ENCODE peak calls at places on chromosomes 7 and 10, in eight cellular contexts. C is thyroid gland; U is cardiac muscle cell; H is right lobe of liver; V is lung; B is fibroblast of lung; Q is AG09319; X is CD4-positive, alpha-beta T cell. I is an unnamed sample.

GRCh38 chr10:118166951-118167350 is 120.2 kb upstream of the RAB11FIP2 start:
- DNase-seq in C (no peak), U (no peak), H (no peak), V (no peak), B (no peak), Q (no peak), X (no peak), I (no peak)

GRCh38 chr7:106029941-106030340 is 66.9 kb downstream of the CDHR3 start:
- DNase-seq in C (no peak), U (no peak), H (no peak), V (no peak), B (no peak), Q (no peak), X (no peak), I (no peak)

GRCh38 chr10:102720775-102721301 is 6.4 kb downstream of the SFXN2 start:
- DNase-seq in C (no peak), U (no peak), H (no peak), V (no peak), B (no peak), Q (no peak), X (no peak), I (no peak)

GRCh38 chr7:50821457-50821977 is 38.8 kb upstream of the GRB10 start:
- DNase-seq in C (no peak), U (no peak), H (no peak), V (no peak), B (no peak), Q (no peak), X (no peak), I (no peak)

GRCh38 chr7:101373812-101374612 is 11.3 kb downstream of the COL26A1 start:
- DNase-seq in C (peak), U (no peak), H (no peak), V (peak), B (no peak), Q (no peak), X (no peak), I (no peak)

GRCh38 chr7:148563583-148564274 is 26.8 kb upstream of the C7orf33 start:
- DNase-seq in C (no peak), U (no peak), H (no peak), V (no peak), B (no peak), Q (no peak), X (no peak), I (no peak)

GRCh38 chr10:72322280-72323058 is 32.2 kb downstream of the DNAJB12 start:
- DNase-seq in C (no peak), U (no peak), H (no peak), V (no peak), B (no peak), Q (no peak), X (peak), I (no peak)

GRCh38 chr10:29081971-29082699 is 206.7 kb upstream of the LYZL1 start:
- DNase-seq in C (peak), U (no peak), H (no peak), V (no peak), B (no peak), Q (no peak), X (no peak), I (no peak)

GRCh38 chr10:8275911-8276310 is 221.4 kb downstream of the GATA3 start:
- DNase-seq in C (no peak), U (no peak), H (no peak), V (no peak), B (no peak), Q (no peak), X (no peak), I (no peak)

GRCh38 chr7:80781146-80781545 is 137.7 kb downstream of the SEMA3C start:
- DNase-seq in C (no peak), U (no peak), H (no peak), V (no peak), B (no peak), Q (no peak), X (no peak), I (no peak)

GRCh38 chr7:22372863-22373262 is 15.9 kb upstream of the RAPGEF5 start:
- DNase-seq in C (no peak), U (no peak), H (no peak), V (no peak), B (no peak), Q (no peak), X (no peak), I (no peak)

GRCh38 chr7:128835790-128836641 is 5.8 kb downstream of the FLNC start:
- DNase-seq in C (no peak), U (no peak), H (no peak), V (no peak), B (peak), Q (no peak), X (no peak), I (no peak)

GRCh38 chr10:48445932-48446331 is 139.5 kb downstream of the MAPK8 start:
- DNase-seq in C (no peak), U (no peak), H (no peak), V (no peak), B (no peak), Q (no peak), X (no peak), I (peak)

GRCh38 chr10:104938031-104938430 is 296.9 kb downstream of the SORCS3 start:
- DNase-seq in C (no peak), U (no peak), H (no peak), V (no peak), B (no peak), Q (no peak), X (no peak), I (no peak)

GRCh38 chr10:132236881-132237280 is 50.1 kb downstream of the DPYSL4 start:
- DNase-seq in C (no peak), U (no peak), H (no peak), V (no peak), B (no peak), Q (no peak), X (no peak), I (no peak)

GRCh38 chr7:135129579-135129978 is 18.3 kb upstream of the TMEM140 start:
- DNase-seq in C (no peak), U (no peak), H (no peak), V (no peak), B (no peak), Q (no peak), X (no peak), I (no peak)

GRCh38 chr10:79387974-79388850 is 40.9 kb downstream of the PPIF start:
- DNase-seq in C (no peak), U (no peak), H (no peak), V (peak), B (no peak), Q (no peak), X (no peak), I (peak)

GRCh38 chr10:88582411-88582805 is 710 bp downstream of the RNLS start:
- DNase-seq in C (no peak), U (no peak), H (no peak), V (no peak), B (no peak), Q (no peak), X (no peak), I (no peak)

GRCh38 chr10:44045020-44045419 is 339.9 kb downstream of the CXCL12 start:
- DNase-seq in C (no peak), U (no peak), H (no peak), V (no peak), B (no peak), Q (no peak), X (no peak), I (no peak)

DNA sequence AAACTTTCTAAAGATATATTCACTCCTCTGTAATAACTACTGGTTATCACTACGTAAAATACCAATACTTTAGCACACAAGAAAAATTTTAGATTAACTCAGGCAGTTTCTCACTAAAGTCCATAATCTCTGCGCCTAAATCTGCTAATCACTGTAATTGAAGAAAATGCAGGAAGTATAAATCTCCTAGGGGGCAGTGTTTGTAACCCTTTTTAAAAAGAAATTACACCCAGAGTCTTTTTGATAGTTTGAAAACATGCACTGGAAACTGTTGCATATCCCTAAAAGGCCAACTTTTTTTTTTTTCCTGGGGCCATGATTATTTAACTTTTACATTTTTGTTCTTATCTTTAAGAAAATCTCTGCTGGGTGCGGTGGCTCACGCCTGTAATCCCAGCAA is 209.6 kb downstream of the KIAA1217 start:
- DNase-seq in C (no peak), U (no peak), H (no peak), V (no peak), B (peak), Q (no peak), X (no peak), I (no peak)
- TF ChIP-seq CTCF in C (peak), U (peak), H (peak), V (no peak), B (no peak), Q (peak), X (no peak), I (peak)

DNA sequence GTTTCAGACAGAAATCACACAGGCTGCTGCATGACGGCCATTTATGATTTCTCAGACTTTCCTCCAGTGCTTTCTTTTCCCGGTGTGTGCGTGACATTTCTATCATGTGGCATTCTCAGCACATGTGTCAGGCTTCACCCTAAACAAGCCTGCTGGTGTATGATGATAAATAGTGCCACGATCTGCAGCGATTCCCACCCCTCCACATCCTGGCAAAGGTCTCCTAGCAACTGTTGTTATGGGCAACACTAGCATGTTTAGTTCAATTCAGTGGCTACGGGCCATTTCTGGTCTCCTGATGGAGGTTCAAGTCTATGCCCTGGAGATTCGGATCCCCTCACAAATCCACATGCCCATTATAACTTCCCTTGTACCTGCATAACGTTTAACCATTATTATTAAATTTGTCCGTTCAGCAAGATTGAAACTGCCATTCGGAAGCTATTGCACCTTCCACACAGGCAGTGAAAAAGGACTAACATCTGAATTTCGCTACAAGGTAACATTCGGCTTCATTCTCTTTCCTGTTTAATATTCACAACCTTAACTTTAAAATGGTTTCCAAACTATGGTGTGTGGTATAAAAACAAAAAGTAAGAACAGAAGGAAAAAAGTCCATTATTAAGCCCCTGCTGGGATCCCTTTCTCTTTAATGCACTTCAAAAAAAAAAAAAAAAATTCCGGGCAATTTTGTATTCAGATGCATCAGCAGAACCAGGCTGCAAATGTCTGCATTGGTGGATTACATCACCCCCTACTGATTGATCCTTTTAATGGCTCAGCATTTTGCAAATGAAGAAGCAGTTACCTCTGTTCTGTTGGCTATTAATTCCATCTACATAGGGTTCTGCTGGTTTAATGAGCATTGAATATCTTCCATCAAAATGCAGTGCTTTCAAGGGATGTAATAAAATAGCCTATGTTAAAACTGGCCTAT is 90.2 kb downstream of the FRMD4A start:
- DNase-seq in C (no peak), U (no peak), H (no peak), V (no peak), B (peak), Q (no peak), X (no peak), I (no peak)
- TF ChIP-seq CTCF in C (no peak), U (no peak), H (peak), V (no peak), B (no peak), Q (no peak), X (no peak), I (peak)

DNA sequence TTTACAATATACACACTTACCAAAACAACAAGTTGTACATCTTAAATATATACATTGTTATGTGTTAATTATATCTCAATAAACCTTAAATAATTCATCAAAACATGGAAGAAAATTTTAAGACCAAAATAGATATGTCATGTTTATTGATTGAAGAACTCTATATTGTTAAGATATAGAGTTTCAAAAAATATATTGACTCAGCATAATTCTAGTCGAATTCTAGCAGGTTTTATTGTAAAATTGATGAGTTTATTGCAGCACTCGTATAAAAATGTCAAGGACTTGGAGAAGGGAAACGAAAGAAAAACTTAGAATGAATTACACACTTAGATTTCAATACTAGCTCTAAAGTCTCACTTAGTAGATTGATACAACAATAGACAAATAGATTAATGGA is 575.4 kb upstream of the SORCS1 start:
- DNase-seq in C (no peak), U (no peak), H (no peak), V (no peak), B (no peak), Q (no peak), X (no peak), I (no peak)
- TF ChIP-seq CTCF in C (no peak), U (no peak), H (no peak), V (no peak), B (no peak), Q (no peak), X (no peak), I (no peak)

DNA sequence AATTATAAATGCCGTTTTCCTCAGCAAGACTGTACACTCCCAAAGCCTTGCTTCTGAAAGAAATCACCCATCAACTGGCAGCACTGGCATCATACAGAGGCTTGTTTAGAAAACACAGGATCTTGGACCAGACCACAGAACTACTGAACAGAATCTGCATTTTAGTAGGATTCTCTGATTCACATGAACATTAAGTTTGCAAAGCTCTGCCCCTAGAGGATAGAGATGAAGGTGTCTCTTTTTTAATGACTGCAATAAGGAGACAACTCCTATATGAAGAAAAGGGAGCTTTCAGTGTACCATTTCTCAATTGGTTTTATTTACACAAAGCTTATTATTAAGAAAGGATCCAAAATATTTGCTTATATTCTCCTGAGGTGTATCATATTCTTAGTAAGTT is 172.7 kb downstream of the AGMO start:
- DNase-seq in C (no peak), U (no peak), H (no peak), V (no peak), B (no peak), Q (no peak), X (no peak), I (no peak)
- TF ChIP-seq CTCF in C (no peak), U (no peak), H (peak), V (no peak), B (no peak), Q (no peak), X (no peak), I (peak)

DNA sequence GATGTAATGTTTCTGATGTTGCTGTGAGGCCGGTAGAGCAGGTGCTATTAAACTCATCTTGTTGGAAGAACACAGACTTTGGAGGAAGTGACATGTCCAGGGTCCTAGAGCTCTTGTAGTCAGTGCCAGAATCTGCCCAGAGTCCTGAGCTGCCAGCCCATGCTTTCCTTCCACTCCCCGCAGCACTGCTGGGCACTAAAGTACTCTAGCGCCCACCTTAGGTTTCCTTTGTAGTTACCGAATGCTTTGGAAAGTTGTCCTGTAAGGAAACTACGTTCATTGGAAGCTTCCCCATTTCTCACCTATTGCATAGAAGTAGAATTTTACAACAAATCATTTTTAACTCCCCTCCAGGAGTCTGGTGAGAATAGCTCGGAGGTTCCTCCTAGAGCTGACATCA is 11.0 kb downstream of the ZNF862 start:
- DNase-seq in C (no peak), U (no peak), H (peak), V (no peak), B (no peak), Q (no peak), X (no peak), I (no peak)
- TF ChIP-seq CTCF in C (no peak), U (no peak), H (no peak), V (no peak), B (no peak), Q (no peak), X (no peak), I (no peak)

GRCh38 chr7:41977165-41977651 is 259.8 kb downstream of the GLI3 start:
- DNase-seq in C (peak), U (peak), H (no peak), V (no peak), B (peak), Q (no peak), X (no peak), I (no peak)

GRCh38 chr7:41981046-41982040 is 255.7 kb downstream of the GLI3 start:
- DNase-seq in C (peak), U (no peak), H (no peak), V (no peak), B (no peak), Q (no peak), X (no peak), I (no peak)

GRCh38 chr7:41979834-41980307 is 257.1 kb downstream of the GLI3 start:
- DNase-seq in C (peak), U (peak), H (no peak), V (no peak), B (peak), Q (no peak), X (no peak), I (no peak)

GRCh38 chr7:41976411-41976810 is 260.6 kb downstream of the GLI3 start:
- DNase-seq in C (no peak), U (no peak), H (no peak), V (no peak), B (no peak), Q (no peak), X (no peak), I (no peak)

GRCh38 chr7:41978858-41979257 is 258.2 kb downstream of the GLI3 start:
- DNase-seq in C (no peak), U (no peak), H (no peak), V (no peak), B (no peak), Q (no peak), X (no peak), I (no peak)
- TF ChIP-seq CTCF in C (no peak), U (no peak), H (no peak), V (no peak), B (no peak), Q (no peak), X (no peak), I (no peak)

GRCh38 chr10:47160967-47161366 is 139.0 kb upstream of the GDF10 start:
- DNase-seq in C (no peak), U (no peak), H (no peak), V (no peak), B (no peak), Q (no peak), X (no peak), I (no peak)
- TF ChIP-seq CTCF in C (no peak), U (no peak), H (no peak), V (no peak), B (no peak), Q (no peak), X (no peak), I (no peak)

GRCh38 chr10:588246-589165 is 101.0 kb downstream of the DIP2C start:
- DNase-seq in C (no peak), U (no peak), H (no peak), V (no peak), B (peak), Q (no peak), X (no peak), I (no peak)

GRCh38 chr10:583433-583832 is 106.0 kb downstream of the DIP2C start:
- DNase-seq in C (no peak), U (no peak), H (no peak), V (no peak), B (no peak), Q (no peak), X (no peak), I (no peak)

GRCh38 chr10:586151-586550 is 103.3 kb downstream of the DIP2C start:
- DNase-seq in C (peak), U (no peak), H (no peak), V (no peak), B (no peak), Q (no peak), X (no peak), I (no peak)

GRCh38 chr10:586716-587115 is 102.8 kb downstream of the DIP2C start:
- DNase-seq in C (no peak), U (no peak), H (no peak), V (no peak), B (no peak), Q (no peak), X (no peak), I (no peak)

GRCh38 chr10:585502-585901 is 104.0 kb downstream of the DIP2C start:
- DNase-seq in C (no peak), U (no peak), H (no peak), V (no peak), B (no peak), Q (no peak), X (no peak), I (no peak)
- TF ChIP-seq CTCF in C (no peak), U (no peak), H (no peak), V (no peak), B (no peak), Q (no peak), X (no peak), I (no peak)

GRCh38 chr7:39360038-39360437 is 206.2 kb upstream of the YAE1 start:
- DNase-seq in C (no peak), U (no peak), H (no peak), V (no peak), B (no peak), Q (no peak), X (no peak), I (no peak)

GRCh38 chr7:39360766-39361165 is 205.4 kb upstream of the YAE1 start:
- DNase-seq in C (no peak), U (no peak), H (no peak), V (no peak), B (no peak), Q (no peak), X (no peak), I (no peak)

GRCh38 chr7:39355664-39356063 is 210.5 kb upstream of the YAE1 start:
- DNase-seq in C (no peak), U (no peak), H (no peak), V (no peak), B (no peak), Q (no peak), X (no peak), I (no peak)

GRCh38 chr7:39356531-39356930 is 209.7 kb upstream of the YAE1 start:
- DNase-seq in C (no peak), U (no peak), H (no peak), V (no peak), B (no peak), Q (no peak), X (no peak), I (no peak)

GRCh38 chr7:39357648-39358047 is 208.6 kb upstream of the YAE1 start:
- DNase-seq in C (no peak), U (peak), H (no peak), V (no peak), B (no peak), Q (no peak), X (no peak), I (no peak)
- TF ChIP-seq CTCF in C (no peak), U (peak), H (peak), V (no peak), B (peak), Q (peak), X (no peak), I (peak)